ENCODE peak calls at places on chromosome 15, in four cellular contexts. A is thoracic aorta, P is psoas muscle, T is foreskin fibroblast. X is an unnamed sample.

GRCh38 chr15:67163180-67163579 is 91.3 kb downstream of the AAGAB start:
- DNase-seq in A (no peak), P (no peak), T (no peak), X (no peak)

GRCh38 chr15:82231842-82232241 is 30.7 kb downstream of the EFL1 start:
- DNase-seq in A (no peak), P (no peak), T (no peak), X (no peak)

GRCh38 chr15:55282284-55282833 is 7.3 kb downstream of the RAB27A start:
- DNase-seq in A (no peak), P (no peak), T (peak), X (peak)

GRCh38 chr15:72110355-72110754 is 7.6 kb downstream of the MYO9A start:
- DNase-seq in A (no peak), P (no peak), T (peak), X (no peak)

GRCh38 chr15:96088592-96088991 is 241.9 kb upstream of the NR2F2 start:
- DNase-seq in A (no peak), P (no peak), T (no peak), X (no peak)

GRCh38 chr15:28106294-28107110 is 7.4 kb upstream of the OCA2 start:
- DNase-seq in A (no peak), P (no peak), T (peak), X (no peak)

GRCh38 chr15:60374628-60375081 is 23.1 kb downstream of the ANXA2 start:
- DNase-seq in A (peak), P (peak), T (peak), X (peak)

GRCh38 chr15:34365836-34366235 is 1.2 kb downstream of the LPCAT4 start:
- DNase-seq in A (no peak), P (no peak), T (no peak), X (no peak)

GRCh38 chr15:60343221-60343970 is 54.4 kb downstream of the ANXA2 start:
- DNase-seq in A (no peak), P (no peak), T (peak), X (no peak)

GRCh38 chr15:97604673-97605072 is 355.8 kb upstream of the ARRDC4 start:
- DNase-seq in A (no peak), P (no peak), T (no peak), X (no peak)
- H3K4me3 ChIP-seq in A (no peak), P (no peak), T (no peak), X (no peak)

GRCh38 chr15:25436707-25437106 is 2.1 kb downstream of the UBE3A start:
- DNase-seq in A (no peak), P (no peak), T (no peak), X (no peak)

GRCh38 chr15:25439456-25439836 is 622 bp upstream of the UBE3A start:
- DNase-seq in A (no peak), P (no peak), T (peak), X (no peak)

GRCh38 chr15:25435474-25436243 is 3.2 kb downstream of the UBE3A start:
- DNase-seq in A (no peak), P (no peak), T (no peak), X (no peak)

GRCh38 chr15:25438601-25439455 is at the start of gene UBE3A:
- DNase-seq in A (peak), P (peak), T (peak), X (peak)

DNA sequence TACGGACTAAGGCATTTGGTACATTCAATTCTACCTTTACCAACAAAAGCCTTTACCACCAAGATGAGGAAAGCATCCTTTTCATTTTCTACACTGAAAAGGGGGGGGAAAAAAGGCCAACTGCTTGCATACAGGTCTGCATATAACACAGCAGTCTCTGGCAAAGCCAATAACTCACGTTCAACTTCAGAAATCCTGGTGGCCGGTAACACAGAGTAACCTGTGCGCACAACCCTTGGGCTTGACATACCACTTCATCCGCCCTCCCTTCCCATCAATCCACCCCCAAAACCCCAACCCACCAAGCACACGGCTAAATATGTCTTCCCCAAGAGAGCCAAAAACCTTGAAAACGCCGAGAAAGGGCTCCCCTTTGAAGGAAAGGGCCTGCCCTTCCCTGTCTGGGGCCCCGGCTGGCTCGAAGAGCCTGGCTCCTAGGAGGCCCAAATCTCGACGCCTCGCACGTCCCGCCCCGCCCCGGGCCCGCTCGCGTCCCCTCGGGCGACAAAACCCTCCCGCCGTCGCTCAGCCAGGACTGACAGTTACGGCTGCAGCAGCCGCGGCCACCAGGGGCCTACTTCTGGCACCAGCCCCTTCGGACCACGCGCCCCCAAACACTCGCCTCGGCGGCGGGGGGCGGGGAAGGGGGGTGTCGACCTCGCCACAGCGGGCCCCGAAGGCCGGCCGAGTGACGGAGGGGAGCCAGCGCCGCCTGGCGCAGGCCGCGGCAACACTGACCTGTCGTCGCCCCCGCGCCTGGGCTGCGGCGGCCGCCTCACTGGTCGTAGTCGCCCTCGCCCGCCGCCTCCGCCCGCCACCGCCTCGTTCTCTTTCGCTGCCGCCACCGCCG is 848 bp downstream of the UBE3A start:
- DNase-seq in A (peak), P (peak), T (peak), X (no peak)
- TF ChIP-seq CTCF in A (peak), P (peak), T (no peak), X (peak)

GRCh38 chr15:85667491-85668424 is 127.0 kb downstream of the KLHL25 start:
- DNase-seq in A (peak), P (no peak), T (peak), X (peak)
- H3K4me3 ChIP-seq in A (peak), P (no peak), T (no peak), X (no peak)

GRCh38 chr15:88661766-88662556 is 23.1 kb downstream of the ISG20 start:
- DNase-seq in A (no peak), P (no peak), T (no peak), X (no peak)

GRCh38 chr15:88658972-88659931 is 20.4 kb downstream of the ISG20 start:
- DNase-seq in A (no peak), P (no peak), T (peak), X (no peak)

GRCh38 chr15:88663216-88663615 is 24.4 kb downstream of the ISG20 start:
- DNase-seq in A (no peak), P (no peak), T (peak), X (no peak)

GRCh38 chr15:88661041-88661765 is 22.4 kb downstream of the ISG20 start:
- DNase-seq in A (no peak), P (no peak), T (peak), X (no peak)

DNA sequence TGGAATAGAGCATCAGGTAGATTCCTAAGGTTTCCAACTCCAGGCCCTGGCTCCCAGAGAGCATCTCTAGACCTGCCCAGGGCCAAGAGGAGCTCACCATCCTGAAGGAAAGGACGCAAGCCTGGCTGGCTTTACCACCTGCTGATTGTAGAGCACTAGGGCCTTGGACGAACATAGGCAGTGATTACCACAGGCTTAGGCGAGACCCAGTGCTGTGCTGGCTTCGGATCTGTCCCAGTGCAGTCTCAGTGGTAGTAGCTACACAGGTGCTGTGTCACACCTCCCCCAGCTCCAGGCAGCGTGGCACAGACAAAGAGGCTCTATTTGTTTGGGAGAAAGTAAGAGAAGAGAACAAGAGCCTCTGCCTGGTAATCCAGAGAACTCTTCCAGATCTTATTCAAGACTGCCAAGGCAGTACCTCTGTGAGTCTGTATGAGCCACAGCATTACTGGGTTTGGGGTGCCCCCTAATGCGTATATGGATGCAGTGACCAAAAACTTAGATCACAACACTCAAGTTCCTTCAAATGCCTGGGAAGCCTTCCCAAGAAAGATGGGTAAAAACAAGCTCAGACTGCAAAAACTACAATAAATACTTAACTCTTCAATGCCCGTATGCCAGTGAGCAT is 25.4 kb downstream of the ISG20 start:
- DNase-seq in A (no peak), P (no peak), T (no peak), X (no peak)
- TF ChIP-seq CTCF in A (no peak), P (peak), T (no peak), X (peak)

DNA sequence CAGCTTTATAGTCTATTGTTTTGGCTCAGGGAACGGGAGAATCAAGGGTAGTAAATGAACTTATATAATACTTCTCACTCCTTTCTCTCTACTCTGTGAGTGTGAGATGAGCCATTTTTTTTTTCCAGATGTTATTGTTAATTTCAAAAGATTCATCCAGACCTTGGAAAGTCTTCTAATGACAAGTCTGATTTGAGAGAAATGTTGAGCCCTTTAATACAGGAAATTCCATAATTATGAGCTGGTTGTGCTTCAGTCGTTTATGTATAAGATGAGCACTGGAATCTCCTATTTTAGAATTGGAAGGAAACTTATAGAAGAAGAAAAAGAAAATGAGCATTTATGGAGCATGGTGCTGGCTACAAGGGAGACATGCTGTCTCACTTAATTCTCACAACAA is 92.0 kb downstream of the FBN1 start:
- DNase-seq in A (no peak), P (no peak), T (peak), X (no peak)
- H3K4me3 ChIP-seq in A (no peak), P (no peak), T (no peak), X (no peak)

GRCh38 chr15:42798802-42799201 is 61.9 kb upstream of the CDAN1 start:
- DNase-seq in A (no peak), P (no peak), T (no peak), X (no peak)

GRCh38 chr15:42796955-42797779 is 60.2 kb upstream of the CDAN1 start:
- DNase-seq in A (no peak), P (no peak), T (peak), X (no peak)

GRCh38 chr15:42803436-42803835 is 66.5 kb upstream of the CDAN1 start:
- DNase-seq in A (no peak), P (no peak), T (no peak), X (no peak)

GRCh38 chr15:42802168-42802567 is 65.2 kb upstream of the CDAN1 start:
- DNase-seq in A (no peak), P (no peak), T (no peak), X (no peak)

DNA sequence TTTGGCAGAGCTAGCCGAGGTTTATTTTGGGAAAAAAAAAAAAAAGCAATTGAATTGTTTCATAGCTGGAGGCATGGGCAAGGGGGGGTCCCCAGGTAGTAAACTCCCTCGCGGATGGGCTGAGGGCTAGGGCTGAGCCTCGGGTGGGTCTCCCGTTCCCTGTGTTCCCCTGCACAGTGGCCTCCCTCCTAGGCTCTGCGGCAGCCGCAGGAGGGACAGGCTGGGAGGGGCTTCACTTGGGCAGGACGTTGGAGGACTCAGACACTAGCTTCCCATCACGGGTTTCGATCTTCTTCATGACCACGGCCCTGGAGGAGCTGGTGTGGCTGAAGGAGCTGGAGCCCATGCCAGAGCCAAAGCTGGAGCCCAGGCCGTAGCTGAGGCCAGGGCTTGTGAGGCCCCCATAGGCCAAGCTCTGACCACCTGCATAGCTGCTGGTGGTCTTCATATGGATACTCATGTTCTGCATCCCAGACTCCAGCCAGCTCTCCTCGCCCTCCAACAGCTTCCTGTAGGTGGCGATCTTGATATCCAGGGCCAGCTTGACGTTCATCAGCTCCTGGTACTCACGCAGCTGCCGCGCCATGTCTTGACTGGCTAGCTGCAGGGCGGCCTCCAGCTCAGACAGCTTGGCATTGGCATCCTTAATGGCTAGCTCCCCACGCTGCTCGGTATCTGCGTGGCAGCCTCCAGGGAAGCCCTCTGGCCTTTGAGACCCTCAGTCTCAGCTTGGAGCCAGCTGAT is 64.0 kb upstream of the CDAN1 start:
- DNase-seq in A (no peak), P (no peak), T (no peak), X (no peak)
- TF ChIP-seq CTCF in A (no peak), P (no peak), T (no peak), X (peak)

DNA sequence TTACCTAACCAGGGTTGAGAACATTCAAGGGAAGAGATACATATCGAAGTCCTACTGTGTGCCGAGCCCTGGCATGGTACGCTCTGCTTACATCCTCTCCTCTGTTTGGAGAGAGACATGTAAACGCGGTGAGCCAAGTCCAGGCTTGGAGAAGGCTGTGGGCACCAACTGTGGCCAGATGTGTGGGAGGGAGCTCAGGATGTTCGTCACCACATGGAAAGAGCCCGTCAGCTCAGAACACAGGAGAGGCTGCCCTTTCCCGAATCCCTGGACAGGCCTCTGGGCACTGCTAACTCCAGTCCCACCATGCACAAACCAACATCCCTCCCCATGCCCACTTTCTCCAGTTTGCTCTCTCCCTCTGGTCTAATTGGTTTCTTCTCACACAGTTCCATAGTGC is 43.0 kb downstream of the MESD start:
- DNase-seq in A (no peak), P (no peak), T (no peak), X (no peak)
- H3K4me3 ChIP-seq in A (no peak), P (no peak), T (no peak), X (no peak)

GRCh38 chr15:99511865-99512632 is 53.7 kb upstream of the MEF2A start:
- DNase-seq in A (no peak), P (peak), T (peak), X (no peak)
- TF ChIP-seq CTCF in A (no peak), P (no peak), T (no peak), X (no peak)

DNA sequence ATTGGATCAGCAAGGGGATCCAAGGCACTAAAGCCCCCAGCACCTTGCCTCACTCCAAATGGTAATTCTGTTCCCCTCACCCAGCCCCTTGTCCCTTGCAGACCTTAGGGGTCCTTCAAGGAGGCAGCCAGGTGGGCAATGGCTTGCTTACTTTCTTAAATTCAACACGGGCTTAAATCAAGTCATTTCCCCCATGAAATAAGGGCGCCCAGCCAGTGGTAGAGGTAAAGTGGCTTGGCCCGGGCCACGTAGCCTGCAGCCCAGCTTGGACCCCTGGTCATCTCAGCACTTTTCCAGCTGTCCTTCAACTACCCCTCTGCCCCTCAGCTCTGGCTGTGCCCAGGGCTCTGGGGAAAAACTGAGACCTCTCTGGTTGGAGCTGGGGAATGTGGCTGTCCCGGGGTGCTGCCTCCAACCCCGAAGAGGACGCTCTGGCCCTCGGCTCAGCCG is 1.2 kb downstream of the PSTPIP1 start:
- DNase-seq in A (no peak), P (no peak), T (no peak), X (no peak)
- H3K4me3 ChIP-seq in A (peak), P (peak), T (no peak), X (no peak)

GRCh38 chr15:57079907-57080750 is 161.7 kb downstream of the TCF12 start:
- DNase-seq in A (no peak), P (no peak), T (no peak), X (no peak)

GRCh38 chr15:57085267-57085666 is 166.8 kb downstream of the TCF12 start:
- DNase-seq in A (no peak), P (no peak), T (no peak), X (no peak)

GRCh38 chr15:57084178-57084577 is 165.7 kb downstream of the TCF12 start:
- DNase-seq in A (no peak), P (no peak), T (no peak), X (no peak)

DNA sequence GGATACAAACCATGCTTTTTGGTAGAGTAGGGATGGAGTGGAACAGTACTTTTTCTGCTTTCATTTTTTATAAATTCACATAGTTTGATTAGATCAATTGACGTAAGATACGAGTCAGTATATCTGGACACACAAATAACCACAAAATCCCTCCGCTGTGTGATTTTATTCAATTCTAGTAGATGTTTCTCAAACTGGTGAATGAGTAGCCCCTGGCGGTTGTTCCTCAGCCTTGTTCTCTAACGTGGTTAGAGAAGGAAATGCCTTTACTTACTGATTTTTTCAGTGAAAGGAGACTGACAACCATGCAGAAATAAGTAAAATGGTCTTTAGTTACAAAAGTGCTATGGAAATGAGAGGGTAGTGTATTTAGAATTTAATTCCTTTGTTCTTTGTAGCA is 161.0 kb downstream of the TCF12 start:
- DNase-seq in A (no peak), P (no peak), T (no peak), X (no peak)
- TF ChIP-seq CTCF in A (no peak), P (no peak), T (no peak), X (no peak)